ENCODE peak calls at places on chromosomes 3 and 15, in four cellular contexts. One of them, this sample, is unnamed. For H3K27me3, the result is how much of the 10 kb centered on the place peaks cover.

GRCh38 chr3:168514252-168514651 is 418.5 kb upstream of the GOLIM4 start:
- DNase-seq in ovary: no peak
- DNase-seq in left lung: no peak
- DNase-seq in Peyer's patch: no peak
- DNase-seq in this sample: no peak

GRCh38 chr15:84840741-84841429 is 23.7 kb downstream of the ALPK3 start:
- DNase-seq in ovary: no peak
- DNase-seq in left lung: peak
- DNase-seq in Peyer's patch: no peak
- DNase-seq in this sample: peak

GRCh38 chr3:179991104-179991503 is 45.6 kb downstream of the PEX5L start:
- DNase-seq in ovary: no peak
- DNase-seq in left lung: no peak
- DNase-seq in Peyer's patch: no peak
- DNase-seq in this sample: no peak

GRCh38 chr3:191476053-191476787 is 15.3 kb downstream of the PYDC2 start:
- DNase-seq in ovary: no peak
- DNase-seq in left lung: no peak
- DNase-seq in Peyer's patch: no peak
- DNase-seq in this sample: no peak

GRCh38 chr3:169992156-169992555 is 25.5 kb downstream of the SEC62 start:
- DNase-seq in ovary: no peak
- DNase-seq in left lung: no peak
- DNase-seq in Peyer's patch: no peak
- DNase-seq in this sample: no peak

GRCh38 chr3:66153961-66154923 is 66.6 kb upstream of the SLC25A26 start:
- DNase-seq in ovary: no peak
- DNase-seq in left lung: no peak
- DNase-seq in Peyer's patch: no peak
- DNase-seq in this sample: no peak

GRCh38 chr3:184580376-184580775 is 18.8 kb downstream of the EPHB3 start:
- DNase-seq in ovary: no peak
- DNase-seq in left lung: no peak
- DNase-seq in Peyer's patch: no peak
- DNase-seq in this sample: no peak

GRCh38 chr3:194671511-194671899 is 486 bp downstream of the LSG1 start:
- DNase-seq in ovary: no peak
- DNase-seq in left lung: no peak
- DNase-seq in Peyer's patch: no peak
- DNase-seq in this sample: no peak

GRCh38 chr15:69665641-69666091 is 213.0 kb downstream of the RPLP1 start:
- DNase-seq in ovary: peak
- DNase-seq in left lung: no peak
- DNase-seq in Peyer's patch: peak
- DNase-seq in this sample: no peak

GRCh38 chr3:45387636-45388348 is 584 bp upstream of the LARS2 start:
- DNase-seq in ovary: no peak
- DNase-seq in left lung: no peak
- DNase-seq in Peyer's patch: no peak
- DNase-seq in this sample: no peak

GRCh38 chr15:44327578-44327977 is 39.1 kb downstream of the GOLM2 start:
- DNase-seq in ovary: no peak
- DNase-seq in left lung: no peak
- DNase-seq in Peyer's patch: no peak
- DNase-seq in this sample: no peak

GRCh38 chr15:67240235-67241131 is 14.0 kb downstream of the AAGAB start:
- DNase-seq in ovary: no peak
- DNase-seq in left lung: no peak
- DNase-seq in Peyer's patch: no peak
- DNase-seq in this sample: no peak

GRCh38 chr3:104878395-104878794 is 488.3 kb upstream of the ALCAM start:
- DNase-seq in ovary: no peak
- DNase-seq in left lung: no peak
- DNase-seq in Peyer's patch: no peak
- DNase-seq in this sample: no peak

GRCh38 chr15:70156781-70157261 is 59.1 kb upstream of the TLE3 start:
- DNase-seq in ovary: no peak
- DNase-seq in left lung: no peak
- DNase-seq in Peyer's patch: no peak
- DNase-seq in this sample: peak

GRCh38 chr15:69500339-69500738 is 47.7 kb downstream of the RPLP1 start:
- DNase-seq in ovary: no peak
- DNase-seq in left lung: no peak
- DNase-seq in Peyer's patch: no peak
- DNase-seq in this sample: no peak

GRCh38 chr3:161567962-161568361 is 71.4 kb downstream of the OTOL1 start:
- DNase-seq in ovary: no peak
- DNase-seq in left lung: no peak
- DNase-seq in Peyer's patch: no peak
- DNase-seq in this sample: no peak

GRCh38 chr3:156750191-156750873 is 75.8 kb upstream of the LEKR1 start:
- DNase-seq in ovary: no peak
- DNase-seq in left lung: no peak
- DNase-seq in Peyer's patch: no peak
- DNase-seq in this sample: no peak

GRCh38 chr3:150890320-150890719 is 14.9 kb downstream of the MINDY4B start:
- DNase-seq in ovary: no peak
- DNase-seq in left lung: no peak
- DNase-seq in Peyer's patch: no peak
- DNase-seq in this sample: no peak

GRCh38 chr15:65088643-65089021 is 12.1 kb downstream of the KBTBD13 start:
- DNase-seq in ovary: no peak
- DNase-seq in left lung: no peak
- DNase-seq in Peyer's patch: no peak
- DNase-seq in this sample: no peak

GRCh38 chr3:108623504-108623903 is 34.0 kb downstream of the DZIP3 start:
- DNase-seq in ovary: no peak
- DNase-seq in left lung: no peak
- DNase-seq in Peyer's patch: no peak
- DNase-seq in this sample: no peak

GRCh38 chr3:65685621-65686020 is 353.1 kb downstream of the MAGI1 start:
- DNase-seq in ovary: peak
- DNase-seq in left lung: no peak
- DNase-seq in Peyer's patch: no peak
- DNase-seq in this sample: no peak

GRCh38 chr3:158961497-158961896 is 159.6 kb downstream of the MFSD1 start:
- DNase-seq in ovary: no peak
- DNase-seq in left lung: no peak
- DNase-seq in Peyer's patch: no peak
- DNase-seq in this sample: no peak

DNA sequence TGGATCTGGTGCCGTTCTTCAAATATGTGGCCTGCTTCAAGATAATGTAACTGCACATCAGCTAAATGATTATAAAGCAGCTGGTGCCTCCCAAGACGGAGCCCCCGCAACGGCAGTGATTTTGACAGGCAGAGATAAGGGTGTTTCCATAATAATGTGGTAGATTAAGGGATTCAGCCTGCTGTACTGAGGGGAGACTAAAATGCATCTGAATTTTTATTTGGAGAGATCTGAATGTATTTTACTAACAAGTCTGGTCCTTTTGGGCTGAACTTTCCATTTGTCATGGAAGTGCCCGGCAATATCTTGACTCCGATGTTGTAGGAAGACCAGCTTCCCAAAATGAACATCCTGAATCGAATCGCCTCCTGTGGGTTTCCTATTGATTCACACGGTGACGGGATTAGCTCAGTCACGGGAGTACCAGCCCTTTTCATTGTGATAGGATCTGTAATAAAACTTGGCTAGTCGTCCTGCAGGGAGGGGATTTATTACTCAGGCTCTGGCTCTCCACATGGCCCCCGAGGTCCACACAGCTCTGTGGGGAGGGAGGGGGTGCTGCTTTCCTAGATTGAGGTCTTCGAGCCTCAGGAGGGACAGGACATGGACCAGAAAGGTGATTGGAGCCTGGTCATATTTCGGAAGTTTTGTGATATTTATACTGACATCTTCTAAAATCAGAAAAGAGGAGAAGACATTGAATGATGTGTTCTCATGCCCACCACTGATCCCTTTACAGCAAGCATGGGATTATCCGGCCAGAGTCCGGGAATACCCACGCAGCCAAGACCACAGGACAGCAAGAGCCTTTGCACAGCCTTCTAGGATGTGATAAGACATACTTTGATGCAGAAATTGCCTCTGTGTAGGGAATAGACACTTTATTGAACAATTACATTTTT is 2.5 kb upstream of the PCSK6 start:
- DNase-seq in ovary: no peak
- DNase-seq in left lung: no peak
- DNase-seq in Peyer's patch: no peak
- DNase-seq in this sample: no peak
- H3K27me3 ChIP-seq in ovary: under half
- H3K27me3 ChIP-seq in left lung: under half
- H3K27me3 ChIP-seq in Peyer's patch: under half
- H3K27me3 ChIP-seq in this sample: half or more

DNA sequence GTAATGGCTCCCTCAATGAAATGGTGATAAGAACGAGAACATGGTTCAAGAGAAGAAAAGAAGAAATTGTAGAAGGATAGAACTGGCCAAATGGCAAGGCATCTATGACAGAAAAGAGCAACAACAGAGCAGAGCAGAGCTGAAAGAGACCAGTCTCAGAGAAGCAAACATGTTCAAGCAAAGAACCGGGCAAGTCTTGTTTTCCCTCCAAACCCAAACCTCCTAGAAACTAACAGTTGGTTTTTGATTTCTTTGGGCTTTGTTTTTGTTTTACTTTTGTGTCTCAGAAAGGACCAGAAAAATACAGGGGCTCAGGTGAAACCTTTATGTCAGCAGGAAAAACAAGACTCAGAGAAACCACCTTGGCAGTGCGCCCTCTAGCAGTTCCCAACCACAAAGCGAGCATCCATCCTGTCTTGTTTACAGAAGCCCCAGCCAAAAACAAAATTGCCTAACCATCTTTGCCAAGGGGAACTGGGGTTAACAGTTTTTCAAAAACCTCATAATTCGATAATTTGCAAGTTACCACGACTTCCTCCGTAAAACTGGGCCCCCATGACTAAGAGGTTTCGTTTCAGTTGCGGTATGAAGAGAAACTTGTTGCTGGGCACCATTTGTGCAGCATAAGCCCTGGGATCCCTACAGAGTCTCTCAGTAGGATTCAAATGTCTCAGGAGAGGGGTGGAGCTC is 159.2 kb upstream of the SLC24A5 start:
- DNase-seq in ovary: no peak
- DNase-seq in left lung: no peak
- DNase-seq in Peyer's patch: peak
- DNase-seq in this sample: no peak
- TF ChIP-seq CTCF in ovary: no peak
- TF ChIP-seq CTCF in left lung: no peak
- TF ChIP-seq CTCF in Peyer's patch: no peak
- TF ChIP-seq CTCF in this sample: no peak

GRCh38 chr3:27591811-27592210 is 107.6 kb upstream of the SLC4A7 start:
- DNase-seq in ovary: no peak
- DNase-seq in left lung: no peak
- DNase-seq in Peyer's patch: peak
- DNase-seq in this sample: no peak

GRCh38 chr3:27589795-27590194 is 105.6 kb upstream of the SLC4A7 start:
- DNase-seq in ovary: no peak
- DNase-seq in left lung: no peak
- DNase-seq in Peyer's patch: no peak
- DNase-seq in this sample: no peak

GRCh38 chr3:27593173-27593572 is 109.0 kb upstream of the SLC4A7 start:
- DNase-seq in ovary: no peak
- DNase-seq in left lung: no peak
- DNase-seq in Peyer's patch: no peak
- DNase-seq in this sample: no peak

GRCh38 chr3:27591321-27591711 is 107.1 kb upstream of the SLC4A7 start:
- DNase-seq in ovary: no peak
- DNase-seq in left lung: no peak
- DNase-seq in Peyer's patch: no peak
- DNase-seq in this sample: no peak

GRCh38 chr3:27590437-27591320 is 106.5 kb upstream of the SLC4A7 start:
- DNase-seq in ovary: no peak
- DNase-seq in left lung: no peak
- DNase-seq in Peyer's patch: no peak
- DNase-seq in this sample: no peak
- H3K4me3 ChIP-seq in ovary: no peak
- H3K4me3 ChIP-seq in left lung: no peak
- H3K4me3 ChIP-seq in Peyer's patch: no peak
- H3K4me3 ChIP-seq in this sample: no peak

DNA sequence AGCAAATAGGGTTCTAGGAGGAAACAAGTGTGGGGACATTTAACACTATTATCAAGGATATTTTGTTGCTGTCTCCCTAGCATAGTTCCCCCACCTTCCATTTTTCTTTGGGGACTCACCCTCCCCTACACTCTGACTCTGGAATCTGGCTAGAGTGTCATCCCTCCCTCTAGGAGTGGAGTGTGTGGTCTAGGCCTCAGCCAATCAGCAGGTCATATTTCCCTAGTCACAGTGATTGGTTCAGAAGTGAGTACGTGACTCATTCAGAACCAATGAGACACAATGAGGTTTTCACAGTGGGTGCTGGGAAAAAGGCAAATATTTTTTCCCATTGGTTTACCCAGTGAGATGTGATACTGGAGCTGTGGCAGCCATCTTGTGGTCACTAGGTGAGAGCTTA is 234.4 kb downstream of the SHQ1 start:
- DNase-seq in ovary: no peak
- DNase-seq in left lung: no peak
- DNase-seq in Peyer's patch: no peak
- DNase-seq in this sample: no peak
- H3K27me3 ChIP-seq in ovary: under half
- H3K27me3 ChIP-seq in left lung: under half
- H3K27me3 ChIP-seq in Peyer's patch: under half
- H3K27me3 ChIP-seq in this sample: under half

DNA sequence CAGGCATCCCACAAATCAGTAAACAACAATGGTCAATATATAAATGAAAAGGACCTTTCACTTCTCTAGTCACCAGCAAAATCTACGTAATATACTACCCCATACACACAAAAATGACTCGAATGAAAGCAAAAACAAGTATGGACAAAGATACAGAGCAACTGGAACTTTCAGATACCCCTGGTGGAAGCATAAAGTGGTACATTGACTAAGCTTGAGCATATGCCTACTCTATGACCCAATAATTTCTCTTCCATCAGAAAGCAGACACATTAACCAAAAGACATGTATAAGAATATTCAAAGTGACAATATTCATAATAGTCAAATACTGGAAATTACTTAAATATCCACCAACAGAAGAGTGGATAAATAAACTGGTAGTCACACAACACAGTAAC is 86.0 kb downstream of the EFL1 start:
- DNase-seq in ovary: no peak
- DNase-seq in left lung: no peak
- DNase-seq in Peyer's patch: no peak
- DNase-seq in this sample: no peak
- TF ChIP-seq CTCF in ovary: no peak
- TF ChIP-seq CTCF in left lung: no peak
- TF ChIP-seq CTCF in Peyer's patch: no peak
- TF ChIP-seq CTCF in this sample: no peak

This sample was measured in tibial artery.